ENCODE peak calls at places on chromosomes 12 and 14, in nine cellular contexts. One of them, this sample, is unnamed.

GRCh38 chr12:6430990-6431353 is 13.8 kb upstream of the CD27 start:
- DNase-seq in gastrocnemius medialis: no peak
- DNase-seq in lower leg skin: no peak
- DNase-seq in transverse colon: no peak
- DNase-seq in stomach: peak; percentile 15
- DNase-seq in A549: no peak
- DNase-seq in spleen: no peak
- DNase-seq in HCT116: no peak
- DNase-seq in adrenal gland: no peak
- DNase-seq in this sample: no peak

GRCh38 chr14:64147126-64147790 is 146.9 kb downstream of the ESR2 start:
- DNase-seq in gastrocnemius medialis: no peak
- DNase-seq in lower leg skin: no peak
- DNase-seq in transverse colon: no peak
- DNase-seq in stomach: no peak
- DNase-seq in A549: no peak
- DNase-seq in spleen: no peak
- DNase-seq in HCT116: no peak
- DNase-seq in adrenal gland: no peak
- DNase-seq in this sample: no peak

GRCh38 chr14:90675399-90675798 is 140.8 kb downstream of the TTC7B start:
- DNase-seq in gastrocnemius medialis: peak; percentile 94
- DNase-seq in lower leg skin: no peak
- DNase-seq in transverse colon: no peak
- DNase-seq in stomach: no peak
- DNase-seq in A549: no peak
- DNase-seq in spleen: no peak
- DNase-seq in HCT116: no peak
- DNase-seq in adrenal gland: peak; percentile 91
- DNase-seq in this sample: no peak

GRCh38 chr12:13293086-13293485 is 96.6 kb downstream of the EMP1 start:
- DNase-seq in gastrocnemius medialis: no peak
- DNase-seq in lower leg skin: no peak
- DNase-seq in transverse colon: no peak
- DNase-seq in stomach: no peak
- DNase-seq in A549: no peak
- DNase-seq in spleen: no peak
- DNase-seq in HCT116: no peak
- DNase-seq in adrenal gland: no peak
- DNase-seq in this sample: no peak

GRCh38 chr12:50120521-50120920 is 8.5 kb downstream of the COX14 start:
- DNase-seq in gastrocnemius medialis: no peak
- DNase-seq in lower leg skin: no peak
- DNase-seq in transverse colon: no peak
- DNase-seq in stomach: no peak
- DNase-seq in A549: no peak
- DNase-seq in spleen: no peak
- DNase-seq in HCT116: no peak
- DNase-seq in adrenal gland: no peak
- DNase-seq in this sample: no peak

GRCh38 chr12:92745874-92746553 is 43.2 kb downstream of the PLEKHG7 start:
- DNase-seq in gastrocnemius medialis: peak; percentile 79
- DNase-seq in lower leg skin: peak; percentile 93
- DNase-seq in transverse colon: peak; percentile 29
- DNase-seq in stomach: peak; percentile 28
- DNase-seq in A549: peak; percentile 72
- DNase-seq in spleen: no peak
- DNase-seq in HCT116: peak; percentile 61
- DNase-seq in adrenal gland: peak; percentile 92
- DNase-seq in this sample: no peak

GRCh38 chr14:80602931-80603330 is 338.6 kb downstream of the CEP128 start:
- DNase-seq in gastrocnemius medialis: no peak
- DNase-seq in lower leg skin: no peak
- DNase-seq in transverse colon: no peak
- DNase-seq in stomach: no peak
- DNase-seq in A549: no peak
- DNase-seq in spleen: no peak
- DNase-seq in HCT116: no peak
- DNase-seq in adrenal gland: no peak
- DNase-seq in this sample: no peak

GRCh38 chr12:13702401-13702800 is 279.0 kb downstream of the GRIN2B start:
- DNase-seq in gastrocnemius medialis: no peak
- DNase-seq in lower leg skin: no peak
- DNase-seq in transverse colon: no peak
- DNase-seq in stomach: no peak
- DNase-seq in A549: no peak
- DNase-seq in spleen: no peak
- DNase-seq in HCT116: no peak
- DNase-seq in adrenal gland: no peak
- DNase-seq in this sample: no peak

GRCh38 chr14:104864267-104865068 is 600 bp upstream of the CEP170B start:
- DNase-seq in gastrocnemius medialis: no peak
- DNase-seq in lower leg skin: no peak
- DNase-seq in transverse colon: peak; percentile 93
- DNase-seq in stomach: peak; percentile 88
- DNase-seq in A549: peak; percentile 37
- DNase-seq in spleen: peak; percentile 78
- DNase-seq in HCT116: peak; percentile 33
- DNase-seq in adrenal gland: peak; percentile 39
- DNase-seq in this sample: no peak

GRCh38 chr12:104281636-104282035 is 21.9 kb upstream of the EID3 start:
- DNase-seq in gastrocnemius medialis: no peak
- DNase-seq in lower leg skin: no peak
- DNase-seq in transverse colon: no peak
- DNase-seq in stomach: no peak
- DNase-seq in A549: no peak
- DNase-seq in spleen: no peak
- DNase-seq in HCT116: no peak
- DNase-seq in adrenal gland: no peak
- DNase-seq in this sample: no peak

GRCh38 chr12:98420403-98420800 is 95.0 kb upstream of the TMPO start:
- DNase-seq in gastrocnemius medialis: no peak
- DNase-seq in lower leg skin: no peak
- DNase-seq in transverse colon: no peak
- DNase-seq in stomach: no peak
- DNase-seq in A549: no peak
- DNase-seq in spleen: no peak
- DNase-seq in HCT116: no peak
- DNase-seq in adrenal gland: no peak
- DNase-seq in this sample: no peak

GRCh38 chr14:96055753-96056508 is 16.8 kb downstream of the C14orf132 start:
- DNase-seq in gastrocnemius medialis: no peak
- DNase-seq in lower leg skin: no peak
- DNase-seq in transverse colon: no peak
- DNase-seq in stomach: peak; percentile 7
- DNase-seq in A549: no peak
- DNase-seq in spleen: peak; percentile 32
- DNase-seq in HCT116: no peak
- DNase-seq in adrenal gland: no peak
- DNase-seq in this sample: no peak

GRCh38 chr12:94994312-94994711 is 9.2 kb downstream of the NDUFA12 start:
- DNase-seq in gastrocnemius medialis: no peak
- DNase-seq in lower leg skin: no peak
- DNase-seq in transverse colon: no peak
- DNase-seq in stomach: no peak
- DNase-seq in A549: peak; percentile 57
- DNase-seq in spleen: no peak
- DNase-seq in HCT116: peak; percentile 43
- DNase-seq in adrenal gland: peak; percentile 72
- DNase-seq in this sample: no peak

GRCh38 chr14:68284333-68284732 is 464.8 kb downstream of the RAD51B start:
- DNase-seq in gastrocnemius medialis: no peak
- DNase-seq in lower leg skin: no peak
- DNase-seq in transverse colon: no peak
- DNase-seq in stomach: no peak
- DNase-seq in A549: no peak
- DNase-seq in spleen: no peak
- DNase-seq in HCT116: no peak
- DNase-seq in adrenal gland: no peak
- DNase-seq in this sample: no peak

GRCh38 chr14:94752575-94752974 is 17.3 kb downstream of the GSC start:
- DNase-seq in gastrocnemius medialis: peak; percentile 14
- DNase-seq in lower leg skin: no peak
- DNase-seq in transverse colon: no peak
- DNase-seq in stomach: no peak
- DNase-seq in A549: no peak
- DNase-seq in spleen: peak; percentile 34
- DNase-seq in HCT116: no peak
- DNase-seq in adrenal gland: no peak
- DNase-seq in this sample: no peak

GRCh38 chr12:69645031-69645430 is 34.3 kb upstream of the LRRC10 start:
- DNase-seq in gastrocnemius medialis: no peak
- DNase-seq in lower leg skin: no peak
- DNase-seq in transverse colon: no peak
- DNase-seq in stomach: no peak
- DNase-seq in A549: no peak
- DNase-seq in spleen: no peak
- DNase-seq in HCT116: no peak
- DNase-seq in adrenal gland: no peak
- DNase-seq in this sample: no peak

GRCh38 chr12:2329811-2330210 is 277.0 kb downstream of the CACNA1C start:
- DNase-seq in gastrocnemius medialis: no peak
- DNase-seq in lower leg skin: no peak
- DNase-seq in transverse colon: no peak
- DNase-seq in stomach: no peak
- DNase-seq in A549: no peak
- DNase-seq in spleen: no peak
- DNase-seq in HCT116: no peak
- DNase-seq in adrenal gland: no peak
- DNase-seq in this sample: no peak

GRCh38 chr12:50102186-50102585 is 1.6 kb upstream of the GPD1 start:
- DNase-seq in gastrocnemius medialis: no peak
- DNase-seq in lower leg skin: no peak
- DNase-seq in transverse colon: no peak
- DNase-seq in stomach: no peak
- DNase-seq in A549: no peak
- DNase-seq in spleen: no peak
- DNase-seq in HCT116: no peak
- DNase-seq in adrenal gland: no peak
- DNase-seq in this sample: no peak

GRCh38 chr12:81668475-81668874 is 90.7 kb downstream of the PPFIA2 start:
- DNase-seq in gastrocnemius medialis: no peak
- DNase-seq in lower leg skin: no peak
- DNase-seq in transverse colon: no peak
- DNase-seq in stomach: no peak
- DNase-seq in A549: no peak
- DNase-seq in spleen: no peak
- DNase-seq in HCT116: peak; percentile 26
- DNase-seq in adrenal gland: no peak
- DNase-seq in this sample: no peak

GRCh38 chr12:108446766-108447165 is 68.3 kb upstream of the FICD start:
- DNase-seq in gastrocnemius medialis: no peak
- DNase-seq in lower leg skin: no peak
- DNase-seq in transverse colon: no peak
- DNase-seq in stomach: no peak
- DNase-seq in A549: no peak
- DNase-seq in spleen: no peak
- DNase-seq in HCT116: no peak
- DNase-seq in adrenal gland: no peak
- DNase-seq in this sample: no peak

GRCh38 chr12:108826807-108827721 is 30.3 kb downstream of the SSH1 start:
- DNase-seq in gastrocnemius medialis: no peak
- DNase-seq in lower leg skin: no peak
- DNase-seq in transverse colon: no peak
- DNase-seq in stomach: no peak
- DNase-seq in A549: no peak
- DNase-seq in spleen: peak; percentile 55
- DNase-seq in HCT116: no peak
- DNase-seq in adrenal gland: no peak
- DNase-seq in this sample: peak; percentile 25

GRCh38 chr12:122206111-122206881 is 2.8 kb downstream of the B3GNT4 start:
- DNase-seq in gastrocnemius medialis: no peak
- DNase-seq in lower leg skin: peak; percentile 68
- DNase-seq in transverse colon: no peak
- DNase-seq in stomach: no peak
- DNase-seq in A549: no peak
- DNase-seq in spleen: no peak
- DNase-seq in HCT116: no peak
- DNase-seq in adrenal gland: no peak
- DNase-seq in this sample: no peak
- TF ChIP-seq POLR2A in gastrocnemius medialis: no peak
- TF ChIP-seq POLR2A in lower leg skin: no peak
- TF ChIP-seq POLR2A in transverse colon: no peak
- TF ChIP-seq POLR2A in stomach: no peak
- TF ChIP-seq POLR2A in A549: no peak
- TF ChIP-seq POLR2A in spleen: no peak
- TF ChIP-seq POLR2A in HCT116: no peak
- TF ChIP-seq POLR2A in adrenal gland: no peak
- TF ChIP-seq POLR2A in this sample: peak; percentile 15

GRCh38 chr12:8033153-8034044 is 883 bp downstream of the FOXJ2 start:
- DNase-seq in gastrocnemius medialis: peak; percentile 54
- DNase-seq in lower leg skin: peak; percentile 89
- DNase-seq in transverse colon: peak; percentile 55
- DNase-seq in stomach: no peak
- DNase-seq in A549: peak; percentile 68
- DNase-seq in spleen: peak; percentile 79
- DNase-seq in HCT116: no peak
- DNase-seq in adrenal gland: peak; percentile 75
- DNase-seq in this sample: peak; percentile 89
- TF ChIP-seq POLR2A in gastrocnemius medialis: peak; percentile 50
- TF ChIP-seq POLR2A in lower leg skin: no peak
- TF ChIP-seq POLR2A in transverse colon: no peak
- TF ChIP-seq POLR2A in stomach: no peak
- TF ChIP-seq POLR2A in A549: peak; percentile 32
- TF ChIP-seq POLR2A in spleen: no peak
- TF ChIP-seq POLR2A in HCT116: no peak
- TF ChIP-seq POLR2A in adrenal gland: no peak
- TF ChIP-seq POLR2A in this sample: peak; percentile 89

GRCh38 chr14:55129086-55129427 is at the start of gene LGALS3:
- DNase-seq in gastrocnemius medialis: peak; percentile 59
- DNase-seq in lower leg skin: peak; percentile 96
- DNase-seq in transverse colon: peak; percentile 88
- DNase-seq in stomach: peak; percentile 87
- DNase-seq in A549: peak; percentile 80
- DNase-seq in spleen: peak; percentile 92
- DNase-seq in HCT116: no peak
- DNase-seq in adrenal gland: peak; percentile 71
- DNase-seq in this sample: peak; percentile 83
- TF ChIP-seq POLR2A in gastrocnemius medialis: peak; percentile 83
- TF ChIP-seq POLR2A in lower leg skin: no peak
- TF ChIP-seq POLR2A in transverse colon: peak; percentile 23
- TF ChIP-seq POLR2A in stomach: no peak
- TF ChIP-seq POLR2A in A549: peak; percentile 77
- TF ChIP-seq POLR2A in spleen: no peak
- TF ChIP-seq POLR2A in HCT116: peak; percentile 82
- TF ChIP-seq POLR2A in adrenal gland: no peak
- TF ChIP-seq POLR2A in this sample: peak; percentile 79

DNA sequence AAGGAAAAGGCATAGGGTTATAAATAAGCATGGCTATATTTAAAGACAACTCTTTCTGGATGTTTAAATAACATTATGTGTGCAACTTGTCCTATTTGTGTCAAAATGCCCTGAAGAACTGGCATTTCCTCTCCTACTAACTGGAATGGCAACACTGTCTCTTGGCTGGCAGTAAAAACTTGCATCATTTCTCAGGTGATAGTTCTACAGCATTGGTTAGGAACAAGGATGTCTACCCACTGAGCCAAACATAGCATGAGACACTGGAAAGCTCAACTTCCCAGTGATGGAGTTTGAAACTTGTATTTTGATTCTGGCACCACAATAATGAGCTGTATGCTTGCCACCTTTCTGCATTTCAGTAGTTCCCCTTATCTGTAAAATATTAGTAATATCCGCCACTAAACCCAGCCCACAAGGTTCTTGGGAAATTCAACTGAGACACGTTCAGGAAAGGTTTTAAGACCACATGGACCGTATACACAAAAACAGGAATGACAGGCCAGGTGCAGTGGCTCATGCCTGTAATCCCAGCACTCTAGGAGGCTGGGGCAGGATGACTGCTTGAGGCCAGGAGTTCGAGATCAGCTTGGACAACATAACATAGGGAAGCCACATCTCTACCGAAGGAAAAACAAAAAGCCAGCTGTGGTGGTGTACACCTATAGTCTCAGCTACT is 5.1 kb downstream of the SLC38A2 start:
- DNase-seq in gastrocnemius medialis: no peak
- DNase-seq in lower leg skin: no peak
- DNase-seq in transverse colon: no peak
- DNase-seq in stomach: no peak
- DNase-seq in A549: no peak
- DNase-seq in spleen: no peak
- DNase-seq in HCT116: no peak
- DNase-seq in adrenal gland: no peak
- DNase-seq in this sample: no peak
- TF ChIP-seq POLR2A in gastrocnemius medialis: no peak
- TF ChIP-seq POLR2A in lower leg skin: no peak
- TF ChIP-seq POLR2A in transverse colon: no peak
- TF ChIP-seq POLR2A in stomach: no peak
- TF ChIP-seq POLR2A in A549: no peak
- TF ChIP-seq POLR2A in spleen: no peak
- TF ChIP-seq POLR2A in HCT116: no peak
- TF ChIP-seq POLR2A in adrenal gland: no peak
- TF ChIP-seq POLR2A in this sample: no peak

This sample was measured in erythroblast.